ENCODE peak calls at places on chromosomes 4 and X, in eight cellular contexts. U, K, T, D, N, E, M and J are unnamed samples.

GRCh38 chr4:10161146-10161545 is 44.5 kb upstream of the WDR1 start:
- DNase-seq in U (no peak), D (no peak), M (no peak), N (no peak), K (no peak), T (no peak), E (no peak), J (no peak)

GRCh38 chr4:119478446-119479179 is 150.0 kb downstream of the PDE5A start:
- DNase-seq in N (no peak), K (no peak), D (no peak), M (no peak), T (no peak), E (no peak), U (no peak), J (no peak)

GRCh38 chr4:81466841-81467671 is 4.7 kb downstream of the RASGEF1B start:
- DNase-seq in D (peak), T (peak), E (peak), M (no peak), N (peak), U (no peak), K (peak), J (peak)

GRCh38 chrX:68895339-68896250 is 66.8 kb downstream of the EFNB1 start:
- DNase-seq in E (no peak), T (peak), U (no peak), N (no peak), D (no peak), K (no peak), M (no peak), J (peak)

GRCh38 chr4:137685357-137685756 is 153.1 kb upstream of the PCDH18 start:
- DNase-seq in N (no peak), U (no peak), E (no peak), K (no peak), M (no peak), T (peak), D (no peak), J (no peak)

GRCh38 chrX:151006410-151007109 is 23.4 kb downstream of the HMGB3 start:
- DNase-seq in U (no peak), M (no peak), K (no peak), T (no peak), E (no peak), N (no peak), D (no peak), J (no peak)

GRCh38 chrX:19860571-19860970 is 26.8 kb downstream of the SH3KBP1 start:
- DNase-seq in M (no peak), E (no peak), T (no peak), K (no peak), N (no peak), D (no peak), U (no peak), J (no peak)

GRCh38 chr4:147430111-147430510 is 50.8 kb upstream of the EDNRA start:
- DNase-seq in E (no peak), U (no peak), D (no peak), T (no peak), M (no peak), K (no peak), N (no peak), J (no peak)

GRCh38 chrX:65866146-65866545 is 173.7 kb downstream of the VSIG4 start:
- DNase-seq in T (no peak), N (no peak), U (no peak), M (no peak), D (no peak), K (no peak), E (peak), J (no peak)

GRCh38 chr4:26074672-26075071 is 160.7 kb downstream of the SMIM20 start:
- DNase-seq in D (no peak), M (no peak), N (no peak), K (no peak), U (no peak), E (peak), T (no peak), J (no peak)

GRCh38 chrX:16882188-16882587 is 12.0 kb upstream of the RBBP7 start:
- DNase-seq in N (no peak), U (no peak), T (peak), M (no peak), E (no peak), K (peak), D (no peak), J (peak)

GRCh38 chrX:6456196-6456595 is 78.7 kb downstream of the VCX3A start:
- DNase-seq in K (no peak), E (no peak), T (no peak), U (no peak), M (no peak), D (no peak), N (no peak), J (no peak)

GRCh38 chr4:129377131-129377845 is 281.3 kb downstream of the C4orf33 start:
- DNase-seq in N (no peak), T (no peak), E (no peak), D (no peak), M (no peak), U (no peak), K (no peak), J (no peak)

GRCh38 chr4:107999932-108000539 is 10.3 kb downstream of the HADH start:
- DNase-seq in E (no peak), N (no peak), U (no peak), M (no peak), D (no peak), T (no peak), K (no peak), J (no peak)

GRCh38 chrX:120453985-120454384 is 15.1 kb downstream of the LAMP2 start:
- DNase-seq in K (no peak), T (no peak), N (no peak), E (no peak), D (no peak), U (no peak), M (no peak), J (no peak)

GRCh38 chr4:27381806-27382205 is 521.2 kb downstream of the STIM2 start:
- DNase-seq in N (no peak), U (no peak), D (no peak), M (no peak), E (no peak), T (peak), K (no peak), J (no peak)

GRCh38 chr4:40190880-40191815 is 5.7 kb upstream of the RHOH start:
- DNase-seq in E (no peak), U (no peak), K (no peak), T (no peak), D (no peak), N (no peak), M (no peak), J (no peak)

GRCh38 chr4:2259541-2260267 is 2.2 kb downstream of the MXD4 start:
- DNase-seq in M (no peak), K (no peak), D (peak), N (no peak), U (peak), T (no peak), E (no peak), J (no peak)

GRCh38 chr4:107863850-107864371 is 39.2 kb downstream of the SGMS2 start:
- DNase-seq in D (peak), K (no peak), E (no peak), M (no peak), N (no peak), U (no peak), T (peak), J (peak)

GRCh38 chr4:123114084-123114914 is 191.9 kb upstream of the NUDT6 start:
- DNase-seq in T (no peak), D (no peak), E (no peak), M (no peak), N (no peak), K (no peak), U (no peak), J (no peak)

GRCh38 chr4:93183589-93183988 is 645.0 kb upstream of the ATOH1 start:
- DNase-seq in D (no peak), K (no peak), N (no peak), E (no peak), U (no peak), M (no peak), T (peak), J (no peak)

GRCh38 chr4:111406036-111406435 is 739.2 kb upstream of the FAM241A start:
- DNase-seq in M (no peak), U (no peak), K (no peak), T (no peak), N (no peak), E (no peak), D (no peak), J (no peak)

GRCh38 chrX:106177106-106177981 is 9.2 kb downstream of the PWWP3B start:
- DNase-seq in M (no peak), N (no peak), U (no peak), D (peak), T (peak), E (no peak), K (peak), J (no peak)

GRCh38 chrX:20980426-20980825 is 393.8 kb upstream of the CNKSR2 start:
- DNase-seq in U (no peak), T (no peak), D (no peak), M (no peak), N (no peak), K (no peak), E (no peak), J (no peak)

GRCh38 chr4:175905939-175906338 is 93.9 kb upstream of the GPM6A start:
- DNase-seq in E (no peak), M (no peak), T (no peak), K (no peak), D (no peak), N (no peak), U (no peak), J (no peak)

GRCh38 chr4:145930592-145930991 is 8.0 kb downstream of the ZNF827 start:
- DNase-seq in K (no peak), N (no peak), U (no peak), E (peak), M (no peak), D (no peak), T (no peak), J (no peak)

GRCh38 chr4:14446311-14446710 is 556.0 kb upstream of the CPEB2 start:
- DNase-seq in T (peak), K (no peak), M (no peak), D (no peak), U (no peak), N (no peak), E (no peak), J (no peak)

GRCh38 chr4:73213917-73214663 is 44.5 kb downstream of the ANKRD17 start:
- DNase-seq in E (no peak), D (no peak), T (no peak), U (no peak), K (no peak), N (no peak), M (no peak), J (no peak)

GRCh38 chr4:109846395-109847098 is 1.4 kb upstream of the LRIT3 start:
- DNase-seq in D (no peak), T (no peak), K (no peak), N (no peak), U (no peak), E (no peak), M (no peak), J (no peak)

GRCh38 chrX:42704454-42704853 is 73.5 kb downstream of the PPP1R2C start:
- DNase-seq in E (no peak), M (no peak), D (no peak), U (no peak), K (no peak), T (peak), N (no peak), J (no peak)

GRCh38 chr4:77699731-77700210 is 94.2 kb downstream of the CXCL13 start:
- DNase-seq in E (no peak), U (no peak), D (no peak), M (no peak), T (peak), K (peak), N (no peak), J (peak)

GRCh38 chr4:106494066-106494465 is 125.5 kb upstream of the GIMD1 start:
- DNase-seq in E (no peak), T (peak), N (no peak), K (no peak), M (no peak), D (no peak), U (no peak), J (no peak)

GRCh38 chr4:119286377-119287002 is 35.4 kb downstream of the FABP2 start:
- DNase-seq in K (peak), E (no peak), D (no peak), N (peak), T (peak), M (no peak), U (no peak), J (peak)

GRCh38 chr4:16055454-16055853 is 28.4 kb downstream of the PROM1 start:
- DNase-seq in N (no peak), U (no peak), T (no peak), E (no peak), K (no peak), M (no peak), D (no peak), J (no peak)

GRCh38 chr4:20474119-20474518 is 222.4 kb downstream of the SLIT2 start:
- DNase-seq in N (no peak), U (no peak), E (no peak), M (no peak), D (no peak), K (peak), T (peak), J (no peak)

GRCh38 chr4:53478671-53479456 is 101.4 kb downstream of the FIP1L1 start:
- DNase-seq in U (no peak), N (no peak), E (no peak), K (no peak), T (peak), M (no peak), D (no peak), J (no peak)

GRCh38 chr4:3860913-3861636 is 94.9 kb downstream of the ADRA2C start:
- DNase-seq in D (no peak), T (no peak), M (no peak), U (no peak), E (no peak), N (no peak), K (no peak), J (no peak)

GRCh38 chr4:189202182-189202868 is 738.3 kb upstream of the FRG1 start:
- DNase-seq in U (no peak), M (peak), N (no peak), D (peak), K (peak), T (peak), E (peak), J (peak)

GRCh38 chrX:50700921-50701320 is 113.1 kb downstream of the SHROOM4 start:
- DNase-seq in T (no peak), K (peak), N (no peak), U (no peak), D (no peak), E (no peak), M (no peak), J (no peak)

DNA sequence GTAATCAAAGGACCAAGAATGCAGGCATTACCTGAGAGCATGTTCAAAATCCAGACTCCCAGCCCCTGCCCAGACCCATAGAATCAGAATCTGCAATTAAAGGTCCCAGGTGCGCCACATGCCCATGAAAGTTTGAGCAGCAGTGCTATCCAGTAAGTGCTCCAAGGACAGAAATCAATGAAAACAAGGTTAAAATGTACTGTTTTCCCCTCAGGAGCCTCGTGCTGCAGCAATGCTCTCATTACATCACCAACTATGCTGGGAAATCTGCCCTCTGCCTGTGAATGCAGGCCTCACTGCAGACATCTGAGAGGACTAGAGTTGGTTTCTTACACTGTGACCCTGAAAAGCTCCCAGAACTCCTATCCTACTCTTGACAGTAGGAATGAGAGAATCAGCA is 21.1 kb downstream of the ANXA5 start:
- DNase-seq in E (no peak), D (no peak), N (no peak), K (no peak), M (no peak), U (no peak), T (peak), J (no peak)
- TF ChIP-seq CTCF in E (no peak), D (no peak), N (no peak), K (peak), M (no peak), U (no peak), T (peak), J (no peak)

DNA sequence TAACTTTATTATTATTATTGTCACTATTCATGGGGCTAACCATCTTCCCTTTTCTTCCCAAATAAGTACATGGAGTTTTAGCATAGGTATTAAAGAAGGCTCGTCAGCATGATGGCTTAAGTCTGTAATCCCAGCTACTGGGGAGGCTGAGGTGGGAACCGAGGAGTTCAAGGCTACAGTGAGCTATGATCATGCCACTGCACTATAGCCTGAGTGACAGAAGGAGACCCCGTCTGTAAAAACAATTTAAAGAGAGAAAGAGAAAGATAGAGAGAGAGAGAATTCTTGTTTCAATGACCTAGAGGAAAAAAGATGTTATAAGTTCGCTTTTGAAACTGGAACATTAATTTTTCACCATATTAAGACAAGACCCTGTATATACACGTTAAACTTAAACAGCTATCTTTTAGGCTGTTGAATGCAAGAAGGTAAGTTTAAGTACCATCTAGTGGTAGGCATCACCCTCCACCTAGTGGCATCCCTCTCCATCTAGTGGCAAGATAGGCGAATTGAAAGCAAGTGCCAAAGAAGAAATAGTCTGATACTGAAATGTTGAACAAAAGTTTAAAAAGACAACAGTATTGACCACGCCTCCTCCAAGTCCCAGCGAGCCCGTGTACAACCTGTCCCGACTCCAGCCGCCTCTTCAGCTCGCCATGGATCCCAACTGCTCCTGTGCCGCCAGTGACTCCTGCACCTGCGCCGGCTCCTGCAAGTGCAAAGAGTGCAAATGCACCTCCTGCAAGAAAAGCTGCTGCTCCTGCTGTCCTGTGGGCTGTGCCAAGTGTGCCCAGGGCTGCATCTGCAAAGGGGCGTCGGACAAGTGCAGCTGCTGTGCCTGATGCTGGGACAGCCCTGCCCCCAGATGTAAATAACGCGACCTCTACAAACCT is 26.0 kb upstream of the YTHDC1 start:
- DNase-seq in N (peak), M (peak), D (peak), T (peak), K (peak), U (no peak), E (peak), J (peak)
- TF ChIP-seq CTCF in N (peak), M (peak), D (peak), T (peak), K (peak), U (peak), E (peak), J (peak)

GRCh38 chrX:47723689-47724088 is 64.7 kb upstream of the UXT start:
- DNase-seq in D (no peak), U (no peak), K (peak), E (peak), M (no peak), N (no peak), T (no peak), J (no peak)
- TF ChIP-seq CTCF in D (no peak), U (no peak), K (peak), E (peak), M (no peak), N (no peak), T (no peak), J (no peak)

DNA sequence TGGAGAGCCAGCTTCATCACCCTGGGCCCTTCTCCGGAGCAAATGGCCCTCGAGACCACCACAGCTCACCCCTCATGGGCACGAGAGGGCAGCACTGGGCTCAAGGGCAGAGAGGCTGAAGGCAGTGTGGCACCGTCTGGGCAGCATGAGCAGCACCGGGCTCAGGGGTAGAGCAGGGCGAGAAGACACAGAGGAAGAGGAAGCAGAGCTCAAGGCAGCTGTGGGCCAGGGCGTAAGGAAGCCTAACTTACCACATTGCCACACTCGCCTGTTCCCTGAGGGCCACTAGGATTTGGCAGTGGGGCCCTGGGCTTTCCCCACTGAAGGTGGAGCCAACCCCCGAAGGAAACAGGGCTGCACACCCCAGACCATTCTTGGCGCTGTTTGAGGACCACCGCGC is 15.5 kb downstream of the ZNF185 start:
- DNase-seq in N (no peak), T (no peak), U (no peak), K (no peak), D (no peak), M (no peak), E (no peak), J (no peak)
- TF ChIP-seq CTCF in N (no peak), T (no peak), U (no peak), K (no peak), D (no peak), M (no peak), E (no peak), J (no peak)

GRCh38 chr4:143186202-143186601 is 1.5 kb downstream of the USP38 start:
- DNase-seq in E (no peak), K (peak), D (no peak), N (no peak), U (no peak), M (no peak), T (no peak), J (no peak)

GRCh38 chr4:143184217-143184502 is 557 bp upstream of the USP38 start:
- DNase-seq in K (no peak), E (peak), T (no peak), N (no peak), U (no peak), M (no peak), D (no peak), J (no peak)

GRCh38 chr4:143183513-143184216 is 1.1 kb upstream of the USP38 start:
- DNase-seq in N (no peak), M (no peak), K (no peak), U (no peak), E (no peak), D (no peak), T (peak), J (no peak)

GRCh38 chr4:143185253-143186107 is 763 bp downstream of the USP38 start:
- DNase-seq in U (no peak), D (no peak), K (peak), N (peak), M (no peak), T (no peak), E (no peak), J (peak)

GRCh38 chr4:143184503-143185252 is at the start of gene USP38:
- DNase-seq in N (peak), U (peak), M (peak), T (peak), E (peak), D (peak), K (peak), J (peak)
- TF ChIP-seq CTCF in N (no peak), U (no peak), M (no peak), T (no peak), E (no peak), D (no peak), K (no peak), J (no peak)

GRCh38 chr4:112448211-112448745 is 67.7 kb downstream of the NEUROG2 start:
- DNase-seq in T (no peak), U (no peak), E (no peak), D (no peak), K (peak), N (no peak), M (no peak), J (no peak)

GRCh38 chr4:112449708-112450107 is 66.3 kb downstream of the NEUROG2 start:
- DNase-seq in D (no peak), U (no peak), N (no peak), T (no peak), M (no peak), K (no peak), E (no peak), J (no peak)

GRCh38 chr4:112453321-112453720 is 62.7 kb downstream of the NEUROG2 start:
- DNase-seq in N (no peak), U (no peak), T (no peak), D (no peak), E (no peak), M (no peak), K (peak), J (no peak)

GRCh38 chr4:112451831-112452230 is 64.1 kb downstream of the NEUROG2 start:
- DNase-seq in T (no peak), E (no peak), D (no peak), M (no peak), N (no peak), U (no peak), K (peak), J (no peak)
- TF ChIP-seq CTCF in T (no peak), E (no peak), D (no peak), M (no peak), N (no peak), U (no peak), K (no peak), J (no peak)